ENCODE peak calls at places on chromosomes 16 and 17, in four cellular contexts. C is naive thymus-derived CD8-positive, alpha-beta T cell; B is dermis microvascular lymphatic vessel endothelial cell; F is choroid plexus epithelial cell. E is an unnamed sample.

GRCh38 chr17:58325976-58326468 is 2.6 kb downstream of the TSPOAP1 start:
- DNase-seq in C (no peak), B (no peak), F (no peak), E (no peak)

GRCh38 chr16:27999687-28000086 is 63.8 kb downstream of the GSG1L start:
- DNase-seq in C (no peak), B (no peak), F (no peak), E (no peak)

GRCh38 chr17:12256380-12256995 is 235.8 kb downstream of the MAP2K4 start:
- DNase-seq in C (no peak), B (peak), F (peak), E (no peak)

GRCh38 chr17:21377821-21378396 is 1.8 kb downstream of the KCNJ12 start:
- DNase-seq in C (no peak), B (no peak), F (no peak), E (no peak)

GRCh38 chr16:14672403-14672971 is 21.6 kb downstream of the PLA2G10 start:
- DNase-seq in C (no peak), B (no peak), F (no peak), E (no peak)

GRCh38 chr17:35731932-35732805 is 730 bp downstream of the RASL10B start:
- DNase-seq in C (no peak), B (no peak), F (no peak), E (no peak)

GRCh38 chr16:19639986-19640421 is 78.0 kb downstream of the KNOP1 start:
- DNase-seq in C (no peak), B (no peak), F (no peak), E (no peak)

GRCh38 chr17:1882836-1883235 is 53.0 kb downstream of the RPA1 start:
- DNase-seq in C (no peak), B (peak), F (peak), E (no peak)

GRCh38 chr16:29809850-29810698 is 1.9 kb upstream of the PRRT2 start:
- DNase-seq in C (peak), B (no peak), F (peak), E (no peak)

E was measured in CD4-positive, alpha-beta T cell.